ENCODE peak calls at places on chromosomes 4 and X, in seven cellular contexts. Z, I, O, X, Q, K and T are unnamed samples. For H3K36me3 and H3K27me3, the result is how much of the 10 kb centered on the place peaks cover.

GRCh38 chr4:16914208-16914607 is 15.8 kb upstream of the LDB2 start:
- DNase-seq in X (no peak), O (no peak), K (no peak), Q (no peak), Z (peak), I (no peak), T (peak)

GRCh38 chr4:76095568-76095967 is 21.1 kb downstream of the ART3 start:
- DNase-seq in K (no peak), I (no peak), Z (no peak), Q (no peak), O (no peak), X (no peak), T (no peak)

GRCh38 chr4:129839687-129840086 is 743.7 kb downstream of the C4orf33 start:
- DNase-seq in O (no peak), Q (no peak), X (no peak), K (no peak), Z (no peak), I (no peak), T (no peak)

GRCh38 chr4:84623661-84624060 is 40.7 kb downstream of the CDS1 start:
- DNase-seq in Q (no peak), X (no peak), O (no peak), Z (no peak), K (no peak), I (no peak), T (no peak)

GRCh38 chrX:23554304-23554703 is 113.0 kb upstream of the PRDX4 start:
- DNase-seq in I (no peak), K (no peak), Z (peak), Q (no peak), O (peak), X (no peak), T (peak)

GRCh38 chr4:151530783-151531182 is 121.8 kb downstream of the FHIP1A start:
- DNase-seq in O (peak), Z (peak), X (no peak), Q (no peak), K (no peak), I (no peak), T (no peak)

GRCh38 chr4:93529692-93530091 is 298.9 kb upstream of the ATOH1 start:
- DNase-seq in X (no peak), I (no peak), Q (no peak), O (no peak), Z (no peak), K (no peak), T (no peak)

GRCh38 chr4:176377705-176378302 is 58.0 kb downstream of the SPCS3 start:
- DNase-seq in Q (no peak), Z (peak), K (no peak), O (peak), I (no peak), X (no peak), T (peak)

GRCh38 chr4:139229534-139230039 is 50.4 kb downstream of the MGARP start:
- DNase-seq in X (no peak), K (no peak), I (no peak), Z (peak), O (peak), Q (no peak), T (peak)

GRCh38 chrX:10620121-10620699 is at the start of gene MID1:
- DNase-seq in X (peak), I (peak), Q (peak), Z (peak), O (peak), K (peak), T (peak)

GRCh38 chr4:83011779-83012630 is 1.4 kb upstream of the LIN54 start:
- DNase-seq in I (peak), X (peak), O (peak), Z (peak), Q (peak), K (peak), T (peak)

GRCh38 chrX:2388669-2389068 is 112.1 kb downstream of the DHRSX start:
- DNase-seq in X (no peak), I (no peak), Z (no peak), Q (no peak), K (no peak), O (no peak), T (no peak)

GRCh38 chrX:45765726-45766125 is 565.0 kb upstream of the DIPK2B start:
- DNase-seq in X (no peak), Q (no peak), K (no peak), I (no peak), O (peak), Z (peak), T (no peak)
- H3K4me3 ChIP-seq in X (peak), Q (no peak), K (no peak), I (no peak), O (peak), Z (peak), T (no peak)

GRCh38 chrX:16839852-16840460 is 30.2 kb downstream of the RBBP7 start:
- DNase-seq in I (no peak), O (peak), Q (no peak), K (no peak), X (no peak), Z (peak), T (peak)

GRCh38 chrX:16842684-16843083 is 27.5 kb downstream of the RBBP7 start:
- DNase-seq in Q (no peak), X (no peak), I (no peak), K (no peak), O (no peak), Z (peak), T (no peak)

GRCh38 chrX:16839224-16839851 is 30.8 kb downstream of the RBBP7 start:
- DNase-seq in X (no peak), K (no peak), O (no peak), Z (no peak), Q (no peak), I (no peak), T (no peak)

GRCh38 chrX:16845686-16846085 is 24.5 kb downstream of the RBBP7 start:
- DNase-seq in O (no peak), X (no peak), K (no peak), I (no peak), Q (no peak), Z (no peak), T (no peak)

DNA sequence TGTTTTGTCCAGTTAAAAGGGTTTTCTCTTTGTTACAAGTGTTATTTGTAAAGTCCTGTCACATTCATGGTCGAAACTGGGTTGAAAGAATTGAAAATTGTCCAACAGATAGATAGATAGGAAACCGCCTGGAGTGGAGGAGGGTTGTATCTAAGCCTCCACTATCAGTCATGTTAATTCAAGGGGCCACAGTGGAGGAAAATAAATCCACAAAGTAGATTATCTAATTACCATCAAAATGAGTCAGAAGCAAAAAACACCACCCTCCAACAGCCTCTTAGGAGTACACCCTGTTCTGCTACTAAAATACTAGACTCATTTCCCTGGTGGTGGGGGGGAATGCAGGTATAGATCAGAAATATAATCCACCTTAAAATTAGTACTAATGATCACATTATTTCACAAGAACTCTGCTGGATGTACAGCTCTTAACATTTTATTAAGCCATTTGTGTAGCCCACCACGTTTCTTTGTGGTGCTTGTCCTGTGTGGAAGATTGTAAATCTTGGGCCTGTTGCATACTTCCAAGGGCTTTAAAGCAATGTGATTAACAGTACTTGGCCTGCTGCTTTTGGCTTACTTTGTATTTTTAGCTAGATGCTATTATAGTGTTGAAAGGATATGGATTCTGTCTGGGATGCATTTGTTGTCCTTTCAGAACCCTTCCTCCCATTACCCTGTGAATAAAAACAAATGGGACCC is 26.8 kb downstream of the RBBP7 start:
- DNase-seq in Z (no peak), O (no peak), X (no peak), Q (no peak), K (no peak), I (no peak), T (no peak)
- H3K36me3 ChIP-seq in Z (under half), O (half or more), X (half or more), Q (half or more), K (under half), I (half or more), T (under half)

DNA sequence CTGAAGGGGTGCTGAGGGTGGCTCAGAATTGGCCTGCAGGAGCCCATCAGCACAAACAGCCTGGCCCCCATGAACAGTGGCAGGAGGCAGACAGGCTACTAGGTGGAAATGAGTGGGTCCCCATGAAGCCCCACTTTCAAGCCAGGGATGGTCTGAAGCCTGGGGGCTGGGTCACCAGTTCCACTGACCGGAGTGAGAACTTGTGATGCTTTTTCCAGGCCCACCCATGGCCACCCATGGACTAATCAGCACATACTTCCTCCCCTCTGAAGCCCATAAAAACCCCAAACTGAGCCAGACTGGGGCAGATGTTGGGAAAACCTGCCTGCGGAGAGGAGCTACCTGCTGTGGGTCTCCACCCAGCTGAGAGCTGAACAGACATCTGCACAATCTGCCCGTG is 284.1 kb downstream of the EVC2 start:
- DNase-seq in X (no peak), O (no peak), Q (no peak), K (no peak), I (no peak), Z (no peak), T (no peak)
- H3K27me3 ChIP-seq in X (under half), O (under half), Q (under half), K (under half), I (under half), Z (under half), T (under half)

DNA sequence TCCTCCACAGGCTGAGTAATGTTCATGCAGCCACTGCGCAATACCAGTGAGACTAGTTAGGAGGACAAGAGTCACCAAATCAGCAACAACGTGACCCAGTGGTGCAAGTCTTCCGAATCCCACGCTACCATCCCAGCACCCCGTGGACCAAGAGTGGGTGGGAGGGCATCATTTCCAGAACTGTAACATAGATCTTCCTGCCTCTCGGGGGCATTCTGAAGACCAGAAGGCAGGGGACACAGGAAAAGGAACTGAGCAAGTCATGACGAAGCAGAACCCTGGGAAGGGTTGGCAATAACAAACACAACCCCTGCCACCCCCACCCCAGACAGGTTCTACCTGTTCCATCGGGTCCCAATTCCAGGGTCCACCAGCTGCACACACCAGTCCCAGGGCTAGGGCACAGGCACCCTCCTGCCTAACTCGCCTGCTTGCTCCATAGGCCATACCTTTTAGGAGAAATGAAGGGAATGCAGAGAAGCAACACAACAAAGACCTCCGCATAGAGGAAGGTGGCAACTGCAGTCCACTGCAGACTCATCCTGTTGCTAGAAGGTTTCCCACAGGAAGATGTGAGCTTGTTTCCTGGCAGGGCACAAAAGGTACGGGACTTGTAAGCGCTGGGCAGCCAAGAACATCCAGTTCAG is 1.4 kb downstream of the BCAP31 start:
- DNase-seq in Q (no peak), K (no peak), O (peak), I (no peak), Z (peak), X (no peak), T (no peak)
- H3K4me3 ChIP-seq in Q (peak), K (peak), O (peak), I (peak), Z (peak), X (peak), T (peak)

DNA sequence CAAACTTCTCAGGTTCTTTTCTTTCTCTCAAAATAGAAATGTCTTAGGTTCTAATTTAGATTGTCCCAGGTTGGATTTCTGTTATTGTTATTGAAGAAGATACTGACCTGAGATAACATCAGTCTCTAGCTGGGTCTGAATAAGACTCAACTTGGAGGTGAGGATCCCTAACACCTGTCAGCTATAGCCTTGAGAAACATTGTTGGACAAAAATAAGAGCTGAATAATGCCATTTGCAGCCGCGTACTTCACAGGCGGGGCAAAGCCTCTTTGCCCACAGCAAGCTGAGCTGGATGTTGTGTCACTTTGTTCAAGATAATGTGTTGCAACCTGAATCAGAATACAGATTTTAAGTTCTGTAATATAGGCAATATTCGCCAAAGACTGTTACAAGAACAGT is 35.6 kb downstream of the VCX3B start:
- DNase-seq in Z (no peak), Q (no peak), K (no peak), I (no peak), X (no peak), O (no peak), T (no peak)
- H3K36me3 ChIP-seq in Z (under half), Q (under half), K (under half), I (under half), X (under half), O (under half), T (under half)

GRCh38 chrX:40105016-40105790 is 7.4 kb upstream of the BCOR start:
- DNase-seq in O (no peak), Z (peak), Q (no peak), X (no peak), I (peak), K (peak), T (peak)
- H3K27me3 ChIP-seq in O (under half), Z (under half), Q (under half), X (under half), I (half or more), K (under half), T (half or more)

GRCh38 chrX:150508018-150508417 is 60.4 kb upstream of the MTM1 start:
- DNase-seq in K (no peak), Z (peak), Q (no peak), X (no peak), O (no peak), I (no peak), T (no peak)

GRCh38 chrX:150507251-150507856 is 61.1 kb upstream of the MTM1 start:
- DNase-seq in Q (no peak), K (peak), I (no peak), Z (peak), X (no peak), O (no peak), T (peak)

GRCh38 chrX:150504399-150505186 is 63.8 kb upstream of the MTM1 start:
- DNase-seq in X (no peak), I (no peak), K (no peak), Z (peak), Q (no peak), O (peak), T (no peak)

GRCh38 chrX:150506020-150506419 is 62.4 kb upstream of the MTM1 start:
- DNase-seq in O (no peak), X (no peak), Z (no peak), Q (no peak), I (no peak), K (no peak), T (no peak)

DNA sequence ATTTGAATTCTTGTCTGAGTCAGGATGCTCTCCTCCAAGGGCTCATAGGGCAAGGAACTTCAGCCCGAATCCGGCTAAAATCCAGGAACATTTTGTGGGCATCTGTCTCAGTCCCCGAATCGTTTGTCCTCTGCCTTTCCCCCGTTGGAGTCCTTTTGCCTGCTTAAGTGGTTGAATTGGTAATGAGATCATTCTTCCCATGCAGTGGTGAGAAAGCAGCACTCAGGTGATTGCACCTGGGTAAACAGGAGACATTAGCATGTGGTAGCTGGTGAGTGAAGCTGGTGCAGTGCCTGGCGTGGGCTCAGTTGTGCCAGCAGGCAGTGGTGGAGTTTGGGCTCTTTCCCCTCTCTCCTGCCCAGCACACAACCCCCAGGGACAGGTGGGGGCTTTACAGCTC is 61.9 kb upstream of the MTM1 start:
- DNase-seq in Q (no peak), I (no peak), Z (peak), K (no peak), O (no peak), X (no peak), T (peak)
- H3K4me3 ChIP-seq in Q (no peak), I (no peak), Z (no peak), K (no peak), O (no peak), X (no peak), T (peak)

GRCh38 chr4:26407466-26407865 is 82.8 kb downstream of the CCKAR start:
- DNase-seq in X (no peak), O (no peak), Z (peak), K (no peak), I (no peak), Q (no peak), T (no peak)
- H3K36me3 ChIP-seq in X (under half), O (under half), Z (under half), K (under half), I (under half), Q (under half), T (under half)